ENCODE peak calls at places on chromosomes 11 and 22, in ten cellular contexts. Z, B, P, H, M, F, E, Q, D and N are unnamed samples.

GRCh38 chr11:130434521-130435223 is 6.3 kb upstream of the ADAMTS8 start:
- DNase-seq in Z (peak; percentile 77), B (peak; percentile 90), P (peak; percentile 73), H (peak; percentile 68), M (peak; percentile 55), F (peak; percentile 78), E (peak; percentile 79), Q (peak; percentile 83), D (peak; percentile 63), N (peak; percentile 39)

GRCh38 chr11:27331984-27332383 is 31.0 kb downstream of the CCDC34 start:
- DNase-seq in Z (no peak), B (no peak), P (no peak), H (no peak), M (no peak), F (no peak), E (no peak), Q (no peak), D (no peak), N (no peak)

GRCh38 chr11:120108785-120109168 is 29.1 kb downstream of the TRIM29 start:
- DNase-seq in Z (no peak), B (no peak), P (no peak), H (no peak), M (no peak), F (no peak), E (no peak), Q (no peak), D (no peak), N (no peak)

GRCh38 chr11:113874096-113874919 is 1.1 kb downstream of the USP28 start:
- DNase-seq in Z (peak; percentile 25), B (peak; percentile 57), P (no peak), H (no peak), M (no peak), F (no peak), E (peak; percentile 7), Q (no peak), D (no peak), N (no peak)

GRCh38 chr11:76629853-76630599 is 40.5 kb downstream of the LRRC32 start:
- DNase-seq in Z (no peak), B (no peak), P (peak; percentile 78), H (no peak), M (no peak), F (peak; percentile 37), E (no peak), Q (peak; percentile 37), D (peak; percentile 41), N (no peak)

GRCh38 chr11:45683285-45684058 is 18.1 kb upstream of the CHST1 start:
- DNase-seq in Z (no peak), B (no peak), P (no peak), H (no peak), M (no peak), F (no peak), E (no peak), Q (no peak), D (no peak), N (no peak)

GRCh38 chr11:123509737-123510578 is 79.9 kb downstream of the GRAMD1B start:
- DNase-seq in Z (no peak), B (peak; percentile 90), P (peak; percentile 88), H (peak; percentile 28), M (no peak), F (peak; percentile 28), E (no peak), Q (no peak), D (no peak), N (peak; percentile 33)

GRCh38 chr22:50723991-50724390 is 14.0 kb upstream of the ACR start:
- DNase-seq in Z (no peak), B (no peak), P (no peak), H (no peak), M (no peak), F (no peak), E (no peak), Q (no peak), D (no peak), N (no peak)

GRCh38 chr11:115085461-115086220 is 407.3 kb downstream of the NXPE2 start:
- DNase-seq in Z (no peak), B (no peak), P (no peak), H (no peak), M (no peak), F (no peak), E (no peak), Q (no peak), D (no peak), N (no peak)

GRCh38 chr11:128328955-128329551 is 258.3 kb downstream of the ETS1 start:
- DNase-seq in Z (no peak), B (no peak), P (peak; percentile 44), H (no peak), M (no peak), F (no peak), E (no peak), Q (peak; percentile 65), D (no peak), N (no peak)
- H3K27ac ChIP-seq in Z (no peak overlapping the region), B (no peak overlapping the region), P (peak overlapping the region; percentile 78), H (no peak overlapping the region), M (no peak overlapping the region), F (no peak overlapping the region), E (no peak overlapping the region), Q (peak overlapping the region; percentile 77), D (peak overlapping the region; percentile 61), N (no peak overlapping the region)

GRCh38 chr11:91219501-91219900 is 996.7 kb upstream of the CHORDC1 start:
- DNase-seq in Z (no peak), B (no peak), P (no peak), H (no peak), M (no peak), F (no peak), E (no peak), Q (no peak), D (no peak), N (no peak)

DNA sequence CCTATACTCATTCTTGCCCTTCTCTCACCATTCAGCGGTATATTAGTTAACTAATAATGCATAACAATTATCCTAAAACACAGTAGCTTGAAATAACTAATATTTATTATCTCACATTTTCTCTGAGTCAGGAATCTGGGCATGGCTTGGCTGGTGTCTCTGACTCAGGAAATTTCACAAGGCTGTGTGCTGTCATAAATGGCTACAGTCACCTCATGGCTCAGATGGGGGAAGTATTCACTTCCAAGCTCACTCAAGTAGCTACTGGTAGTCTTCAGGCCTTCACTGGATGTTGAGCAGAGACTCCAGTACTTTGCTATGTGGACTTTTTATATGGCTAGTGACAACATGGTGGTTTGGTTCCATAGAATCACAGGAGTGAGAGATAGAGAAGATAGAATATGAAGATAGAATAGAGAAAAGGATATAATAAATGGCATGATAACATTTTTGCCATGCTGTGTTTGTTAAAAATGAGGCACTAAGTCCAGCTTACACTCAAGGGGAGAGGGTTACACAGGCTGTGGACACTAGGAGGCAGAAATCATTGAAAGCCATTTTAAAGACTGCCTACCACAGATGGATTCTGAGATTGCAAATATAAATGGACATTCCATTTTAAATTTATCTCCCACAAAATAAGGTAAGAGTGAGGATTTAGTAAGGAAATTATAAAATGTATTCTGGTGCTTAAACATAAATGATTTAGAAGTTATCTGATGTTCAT is 997.8 kb upstream of the CHORDC1 start:
- DNase-seq in Z (peak; percentile 29), B (no peak), P (peak; percentile 65), H (no peak), M (no peak), F (no peak), E (no peak), Q (no peak), D (no peak), N (no peak)
- H3K27ac ChIP-seq in Z (no peak overlapping the region), B (no peak overlapping the region), P (no peak overlapping the region), H (no peak overlapping the region), M (no peak overlapping the region), F (no peak overlapping the region), E (no peak overlapping the region), Q (no peak overlapping the region), D (no peak overlapping the region), N (peak overlapping the region; percentile 84)

GRCh38 chr22:46105494-46106278 is 44.6 kb upstream of the PPARA start:
- DNase-seq in Z (peak; percentile 65), B (no peak), P (peak; percentile 34), H (no peak), M (no peak), F (peak; percentile 88), E (peak; percentile 62), Q (no peak), D (no peak), N (no peak)

GRCh38 chr22:46104881-46105493 is 45.3 kb upstream of the PPARA start:
- DNase-seq in Z (no peak), B (no peak), P (no peak), H (no peak), M (no peak), F (peak; percentile 35), E (no peak), Q (no peak), D (no peak), N (no peak)

GRCh38 chr22:46103181-46103580 is 47.1 kb upstream of the PPARA start:
- DNase-seq in Z (no peak), B (no peak), P (no peak), H (no peak), M (no peak), F (no peak), E (no peak), Q (no peak), D (no peak), N (no peak)

GRCh38 chr22:46103664-46104063 is 46.7 kb upstream of the PPARA start:
- DNase-seq in Z (no peak), B (no peak), P (no peak), H (no peak), M (no peak), F (no peak), E (no peak), Q (no peak), D (no peak), N (no peak)

DNA sequence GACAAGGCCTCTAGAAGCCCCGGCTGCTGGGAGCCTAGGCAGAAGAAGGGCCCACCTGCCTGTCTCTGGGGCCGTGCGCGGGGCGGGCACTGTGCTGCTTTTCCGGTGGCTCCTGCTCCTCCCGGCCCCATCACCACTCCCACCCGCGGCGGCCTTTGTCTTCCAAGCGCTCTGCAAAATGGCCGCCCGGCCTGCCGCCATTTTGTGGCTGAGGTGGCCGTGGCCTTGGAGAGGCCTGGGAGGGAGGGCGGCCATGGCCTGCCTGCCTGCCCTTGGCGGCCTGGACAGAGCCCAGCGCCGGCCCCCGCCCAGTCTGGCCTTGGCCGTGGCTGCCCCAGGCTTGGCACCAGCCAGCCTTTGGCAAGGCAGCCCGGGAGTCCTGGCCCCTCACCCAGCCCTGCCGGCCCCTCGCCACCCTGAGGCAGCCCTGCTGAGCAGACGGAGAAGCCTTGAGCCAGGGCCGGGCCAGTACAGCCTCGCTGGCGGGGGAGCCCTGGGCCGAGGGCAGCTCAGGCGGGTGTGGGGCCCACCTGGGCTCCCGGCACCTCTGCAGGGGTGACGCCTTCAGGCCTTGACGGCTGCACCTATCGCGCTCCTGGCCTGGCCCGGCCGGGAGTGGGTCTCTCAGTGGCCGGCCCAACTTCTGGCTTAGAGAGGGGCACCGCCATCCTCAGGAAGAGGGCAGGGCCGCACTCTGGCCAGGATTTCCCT is 46.0 kb upstream of the PPARA start:
- DNase-seq in Z (no peak), B (no peak), P (peak; percentile 89), H (peak; percentile 59), M (no peak), F (peak; percentile 94), E (no peak), Q (no peak), D (no peak), N (peak; percentile 84)
- H3K27ac ChIP-seq in Z (peak overlapping the region; percentile 99), B (no peak overlapping the region), P (peak overlapping the region; percentile 95), H (peak overlapping the region; percentile 93), M (no peak overlapping the region), F (peak overlapping the region; percentile 98), E (peak overlapping the region; percentile 98), Q (no peak overlapping the region), D (peak overlapping the region; percentile 87), N (peak overlapping the region; percentile 97)

DNA sequence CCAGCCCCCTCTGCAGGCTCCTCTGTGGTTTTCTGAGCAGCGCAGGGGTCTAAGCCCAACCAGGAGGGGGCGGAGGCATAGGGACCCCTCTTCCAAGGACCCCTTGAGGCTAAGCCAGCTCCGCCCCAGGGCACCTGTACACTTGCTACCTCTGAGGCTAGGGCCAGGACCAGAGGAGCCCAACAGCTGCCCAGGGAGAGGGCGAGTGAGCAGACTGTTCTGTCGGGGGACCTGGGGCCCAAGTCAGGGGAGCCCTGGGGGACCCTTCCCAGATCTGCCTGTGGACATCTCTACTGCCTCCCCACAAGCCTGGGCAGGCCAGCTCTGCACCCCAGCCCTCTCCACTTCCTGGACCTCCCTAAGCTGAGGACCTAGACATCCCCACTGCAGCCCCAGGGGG is 1.8 kb downstream of the B4GALNT4 start:
- DNase-seq in Z (no peak), B (no peak), P (no peak), H (no peak), M (no peak), F (no peak), E (no peak), Q (no peak), D (no peak), N (no peak)
- H3K27ac ChIP-seq in Z (peak overlapping the region; percentile 69), B (no peak overlapping the region), P (no peak overlapping the region), H (peak overlapping the region; percentile 59), M (no peak overlapping the region), F (no peak overlapping the region), E (no peak overlapping the region), Q (no peak overlapping the region), D (peak overlapping the region; percentile 76), N (no peak overlapping the region)